ENCODE peak calls at places on chromosomes 4 and X, in six cellular contexts. V is Karpas-422, N is right atrium auricular region, K is dorsolateral prefrontal cortex, F is breast epithelium, C is fibroblast of mammary gland. S is an unnamed sample.

GRCh38 chr4:5307928-5308327 is 256.6 kb downstream of the STK32B start:
- DNase-seq in V (no peak), N (no peak), K (no peak), F (no peak), C (no peak), S (no peak)

GRCh38 chr4:140233811-140234696 is 80.1 kb upstream of the MAML3 start:
- DNase-seq in V (no peak), N (no peak), K (no peak), F (no peak), C (peak), S (no peak)

GRCh38 chr4:93203708-93204107 is 624.8 kb upstream of the ATOH1 start:
- DNase-seq in V (no peak), N (no peak), K (no peak), F (no peak), C (peak), S (no peak)

GRCh38 chrX:48665991-48666390 is 17.6 kb upstream of the WAS start:
- DNase-seq in V (no peak), N (no peak), K (no peak), F (no peak), C (peak), S (no peak)

GRCh38 chr4:89814362-89814761 is 22.6 kb downstream of the SNCA start:
- DNase-seq in V (no peak), N (no peak), K (no peak), F (no peak), C (no peak), S (no peak)

GRCh38 chr4:186643501-186644315 is 79.9 kb downstream of the FAT1 start:
- DNase-seq in V (no peak), N (no peak), K (no peak), F (no peak), C (peak), S (no peak)

GRCh38 chr4:81227138-81227537 is 12.1 kb upstream of the PRKG2 start:
- DNase-seq in V (no peak), N (no peak), K (no peak), F (no peak), C (no peak), S (no peak)

GRCh38 chrX:9279271-9279596 is 185.6 kb upstream of the TBL1X start:
- DNase-seq in V (no peak), N (no peak), K (no peak), F (no peak), C (peak), S (no peak)

GRCh38 chr4:32748061-32748460 is 2027.9 kb downstream of the PCDH7 start:
- DNase-seq in V (no peak), N (no peak), K (no peak), F (no peak), C (no peak), S (peak)

GRCh38 chr4:89838005-89838404 is 1.0 kb upstream of the SNCA start:
- DNase-seq in V (no peak), N (no peak), K (no peak), F (no peak), C (no peak), S (no peak)

GRCh38 chrX:10900585-10901289 is 210.4 kb upstream of the HCCS start:
- DNase-seq in V (no peak), N (no peak), K (no peak), F (no peak), C (peak), S (no peak)

GRCh38 chr4:94882756-94883155 is 125.0 kb downstream of the BMPR1B start:
- DNase-seq in V (no peak), N (no peak), K (no peak), F (no peak), C (no peak), S (no peak)

GRCh38 chrX:109952050-109952449 is 50.9 kb upstream of the TMEM164 start:
- DNase-seq in V (no peak), N (no peak), K (no peak), F (no peak), C (no peak), S (no peak)

GRCh38 chr4:4248885-4249203 is 821 bp upstream of the TMEM128 start:
- DNase-seq in V (no peak), N (no peak), K (no peak), F (no peak), C (peak), S (no peak)

GRCh38 chr4:95161781-95162469 is 386.8 kb downstream of the UNC5C start:
- DNase-seq in V (no peak), N (no peak), K (no peak), F (no peak), C (no peak), S (no peak)

GRCh38 chr4:86554641-86555040 is 39.5 kb upstream of the PTPN13 start:
- DNase-seq in V (no peak), N (no peak), K (no peak), F (no peak), C (peak), S (no peak)

GRCh38 chrX:125205084-125205917 is 114.4 kb upstream of the TEX13C start:
- DNase-seq in V (no peak), N (no peak), K (peak), F (no peak), C (peak), S (no peak)

GRCh38 chr4:103011378-103012025 is 8.0 kb downstream of the SLC9B1 start:
- DNase-seq in V (no peak), N (no peak), K (no peak), F (no peak), C (peak), S (peak)

GRCh38 chrX:43728002-43728401 is 71.9 kb downstream of the MAOA start:
- DNase-seq in V (no peak), N (no peak), K (no peak), F (no peak), C (no peak), S (no peak)

GRCh38 chr4:57460967-57461366 is 350.8 kb upstream of the IGFBP7 start:
- DNase-seq in V (no peak), N (no peak), K (no peak), F (no peak), C (no peak), S (no peak)

DNA sequence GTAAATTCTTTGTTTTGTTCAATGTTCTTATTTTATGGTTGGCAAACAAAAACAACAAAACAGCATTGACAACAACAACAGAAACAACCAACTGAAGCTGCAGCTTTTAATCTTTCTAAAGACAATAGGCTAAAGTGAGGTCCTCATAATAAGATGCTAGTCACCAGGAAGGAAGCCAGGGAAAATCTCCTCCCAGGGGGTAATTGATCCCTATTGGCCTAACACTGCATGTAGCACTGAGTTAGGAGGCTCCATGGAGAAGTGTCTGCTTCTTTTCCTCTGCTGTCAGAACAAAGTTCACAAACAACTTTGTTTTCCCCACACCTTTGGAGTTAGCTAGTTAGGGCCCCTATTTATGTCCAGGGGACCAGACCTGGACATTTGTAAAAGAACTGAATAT is 4.7 kb upstream of the LRAT start:
- DNase-seq in V (no peak), N (no peak), K (no peak), F (no peak), C (no peak), S (no peak)
- H3K4me3 ChIP-seq in V (no peak), N (no peak), K (no peak), F (no peak), C (no peak), S (no peak)

DNA sequence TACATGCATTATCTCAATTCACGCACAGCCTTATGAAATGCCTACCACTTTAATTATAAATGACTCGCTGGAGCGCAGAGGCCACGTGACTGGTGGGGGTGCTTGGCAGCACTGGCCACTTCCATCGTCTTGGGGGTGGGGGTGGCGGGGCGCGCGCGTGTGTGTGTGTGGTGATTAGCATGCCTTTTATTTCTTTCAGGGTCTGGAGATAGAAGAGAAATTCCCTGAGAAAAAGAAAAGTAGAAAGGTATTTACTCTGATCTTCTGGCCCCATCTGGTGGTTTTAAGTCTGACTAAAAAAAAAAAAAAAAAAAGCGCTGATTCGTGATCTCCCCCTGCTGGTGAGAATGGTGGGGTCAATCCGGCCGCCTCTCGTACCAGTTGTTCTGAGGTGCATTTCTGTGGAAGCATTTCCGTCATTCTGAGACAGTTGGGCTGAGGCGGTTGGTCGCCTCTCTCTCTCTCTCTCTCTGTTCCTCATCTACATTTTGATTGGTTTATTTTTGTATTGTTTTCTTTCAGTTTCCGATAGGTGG is at the start of gene CCNB3:
- DNase-seq in V (peak), N (peak), K (peak), F (peak), C (peak), S (peak)
- H3K4me3 ChIP-seq in V (peak), N (peak), K (peak), F (peak), C (peak), S (peak)

GRCh38 chrX:118502121-118502794 is 6.6 kb downstream of the DOCK11 start:
- DNase-seq in V (no peak), N (no peak), K (no peak), F (no peak), C (no peak), S (no peak)

GRCh38 chrX:118498755-118499154 is 3.1 kb downstream of the DOCK11 start:
- DNase-seq in V (no peak), N (no peak), K (no peak), F (no peak), C (no peak), S (no peak)

GRCh38 chrX:118507766-118508165 is 12.2 kb downstream of the DOCK11 start:
- DNase-seq in V (no peak), N (no peak), K (no peak), F (no peak), C (peak), S (no peak)

GRCh38 chrX:118499295-118499694 is 3.7 kb downstream of the DOCK11 start:
- DNase-seq in V (no peak), N (no peak), K (no peak), F (no peak), C (no peak), S (no peak)

GRCh38 chrX:118503260-118504041 is 7.8 kb downstream of the DOCK11 start:
- DNase-seq in V (no peak), N (no peak), K (no peak), F (no peak), C (no peak), S (no peak)
- H3K4me3 ChIP-seq in V (no peak), N (no peak), K (no peak), F (no peak), C (no peak), S (no peak)

GRCh38 chr4:27006247-27006603 is 145.6 kb downstream of the STIM2 start:
- DNase-seq in V (no peak), N (no peak), K (no peak), F (no peak), C (no peak), S (no peak)
- H3K4me3 ChIP-seq in V (no peak), N (no peak), K (no peak), F (no peak), C (no peak), S (no peak)

GRCh38 chr4:122458625-122459024 is 2.1 kb upstream of the IL2 start:
- DNase-seq in V (peak), N (no peak), K (no peak), F (no peak), C (peak), S (no peak)
- H3K4me3 ChIP-seq in V (peak), N (no peak), K (no peak), F (peak), C (no peak), S (peak)

GRCh38 chr4:119152741-119153140 is 17.1 kb downstream of the MYOZ2 start:
- DNase-seq in V (no peak), N (no peak), K (no peak), F (no peak), C (no peak), S (no peak)

GRCh38 chr4:119151161-119151560 is 15.5 kb downstream of the MYOZ2 start:
- DNase-seq in V (no peak), N (no peak), K (no peak), F (no peak), C (no peak), S (no peak)

GRCh38 chr4:119149110-119149509 is 13.5 kb downstream of the MYOZ2 start:
- DNase-seq in V (no peak), N (no peak), K (no peak), F (no peak), C (peak), S (no peak)
- H3K4me3 ChIP-seq in V (no peak), N (peak), K (no peak), F (peak), C (no peak), S (no peak)

GRCh38 chrX:54180403-54180802 is 2.7 kb downstream of the FAM120C start:
- DNase-seq in V (no peak), N (no peak), K (no peak), F (no peak), C (peak), S (no peak)
- H3K4me3 ChIP-seq in V (peak), N (no peak), K (no peak), F (no peak), C (peak), S (no peak)